ENCODE peak calls at places on chromosomes 7 and 10, in four cellular contexts. O is GM12878, K is neural progenitor cell, B is hepatocyte. V is an unnamed sample.

GRCh38 chr7:142809671-142810070 is 38.9 kb downstream of the PRSS2 start:
- DNase-seq in O (no peak), K (no peak), B (no peak), V (no peak)

GRCh38 chr7:25615603-25616002 is 387.3 kb upstream of the NPVF start:
- DNase-seq in O (no peak), K (no peak), B (no peak), V (no peak)

GRCh38 chr7:25392571-25393338 is 164.5 kb upstream of the NPVF start:
- DNase-seq in O (no peak), K (peak), B (no peak), V (no peak)

GRCh38 chr10:69334258-69335062 is 56.2 kb downstream of the HK1 start:
- DNase-seq in O (no peak), K (no peak), B (no peak), V (no peak)

GRCh38 chr10:30897547-30897946 is 134.1 kb downstream of the ZNF438 start:
- DNase-seq in O (no peak), K (no peak), B (no peak), V (no peak)

GRCh38 chr10:3785849-3786290 is 861 bp upstream of the KLF6 start:
- DNase-seq in O (no peak), K (peak), B (peak), V (peak)

GRCh38 chr10:84613336-84614021 is 285.1 kb downstream of the CCSER2 start:
- DNase-seq in O (no peak), K (peak), B (peak), V (no peak)

GRCh38 chr10:85667638-85668233 is 698.9 kb downstream of the GRID1 start:
- DNase-seq in O (no peak), K (peak), B (peak), V (no peak)

GRCh38 chr10:127997241-127997640 is 90.3 kb downstream of the PTPRE start:
- DNase-seq in O (no peak), K (no peak), B (no peak), V (no peak)

GRCh38 chr10:132606536-132607316 is 69.1 kb downstream of the INPP5A start:
- DNase-seq in O (no peak), K (no peak), B (no peak), V (peak)

GRCh38 chr7:27952393-27953290 is 212.7 kb downstream of the TAX1BP1 start:
- DNase-seq in O (no peak), K (no peak), B (no peak), V (no peak)

GRCh38 chr10:103905441-103905840 is 12.5 kb downstream of the STN1 start:
- DNase-seq in O (no peak), K (no peak), B (no peak), V (no peak)

GRCh38 chr10:67224553-67224952 is 298.7 kb downstream of the LRRTM3 start:
- DNase-seq in O (no peak), K (no peak), B (no peak), V (no peak)

GRCh38 chr7:16078076-16078952 is 343.0 kb downstream of the CRPPA start:
- DNase-seq in O (no peak), K (peak), B (peak), V (no peak)

GRCh38 chr7:2018786-2019692 is 213.7 kb downstream of the MAD1L1 start:
- DNase-seq in O (no peak), K (no peak), B (peak), V (peak)

GRCh38 chr7:5472432-5473315 is 49.0 kb upstream of the TNRC18 start:
- DNase-seq in O (no peak), K (no peak), B (no peak), V (no peak)

GRCh38 chr10:84333864-84334451 is 5.6 kb downstream of the CCSER2 start:
- DNase-seq in O (no peak), K (no peak), B (no peak), V (no peak)

GRCh38 chr10:47073967-47074366 is 162.7 kb downstream of the PTPN20 start:
- DNase-seq in O (no peak), K (no peak), B (no peak), V (no peak)

GRCh38 chr7:17374654-17375053 is 76.2 kb downstream of the AHR start:
- DNase-seq in O (no peak), K (no peak), B (no peak), V (no peak)

GRCh38 chr7:7148799-7149481 is 33.4 kb upstream of the C1GALT1 start:
- DNase-seq in O (no peak), K (no peak), B (peak), V (no peak)

GRCh38 chr10:73529089-73529832 is 33.4 kb upstream of the PPP3CB start:
- DNase-seq in O (peak), K (peak), B (peak), V (no peak)

GRCh38 chr10:111967547-111967946 is 216.0 kb downstream of the GPAM start:
- DNase-seq in O (no peak), K (no peak), B (no peak), V (no peak)

GRCh38 chr10:133104076-133104965 is 16.6 kb downstream of the ADGRA1 start:
- DNase-seq in O (no peak), K (no peak), B (no peak), V (no peak)

GRCh38 chr10:93376372-93377296 is 105.5 kb downstream of the MYOF start:
- DNase-seq in O (peak), K (peak), B (peak), V (no peak)

GRCh38 chr10:79403441-79404230 is 41.8 kb downstream of the ZCCHC24 start:
- DNase-seq in O (no peak), K (peak), B (no peak), V (no peak)

GRCh38 chr10:69612760-69613159 is 17.3 kb upstream of the FAM241B start:
- DNase-seq in O (no peak), K (no peak), B (no peak), V (peak)

GRCh38 chr10:78728176-78728575 is 340.6 kb upstream of the ZMIZ1 start:
- DNase-seq in O (no peak), K (no peak), B (no peak), V (no peak)

GRCh38 chr10:34804306-34804705 is 10.8 kb downstream of the PARD3 start:
- DNase-seq in O (no peak), K (no peak), B (no peak), V (no peak)

GRCh38 chr10:95758351-95759025 is 2.5 kb downstream of the ENTPD1 start:
- DNase-seq in O (peak), K (no peak), B (no peak), V (no peak)

GRCh38 chr7:155066417-155066950 is 3.6 kb upstream of the HTR5A start:
- DNase-seq in O (no peak), K (no peak), B (no peak), V (no peak)

GRCh38 chr10:31134303-31134928 is 102.8 kb upstream of the ZNF438 start:
- DNase-seq in O (peak), K (no peak), B (peak), V (no peak)

GRCh38 chr10:12975266-12975665 is 26.2 kb downstream of the CCDC3 start:
- DNase-seq in O (no peak), K (peak), B (peak), V (peak)

GRCh38 chr7:135748770-135749169 is at the start of gene FAM180A:
- DNase-seq in O (no peak), K (no peak), B (no peak), V (peak)

GRCh38 chr10:33290286-33291052 is 44.0 kb downstream of the NRP1 start:
- DNase-seq in O (no peak), K (peak), B (no peak), V (no peak)

GRCh38 chr7:27608776-27609495 is 53.7 kb downstream of the HIBADH start:
- DNase-seq in O (no peak), K (no peak), B (peak), V (no peak)

DNA sequence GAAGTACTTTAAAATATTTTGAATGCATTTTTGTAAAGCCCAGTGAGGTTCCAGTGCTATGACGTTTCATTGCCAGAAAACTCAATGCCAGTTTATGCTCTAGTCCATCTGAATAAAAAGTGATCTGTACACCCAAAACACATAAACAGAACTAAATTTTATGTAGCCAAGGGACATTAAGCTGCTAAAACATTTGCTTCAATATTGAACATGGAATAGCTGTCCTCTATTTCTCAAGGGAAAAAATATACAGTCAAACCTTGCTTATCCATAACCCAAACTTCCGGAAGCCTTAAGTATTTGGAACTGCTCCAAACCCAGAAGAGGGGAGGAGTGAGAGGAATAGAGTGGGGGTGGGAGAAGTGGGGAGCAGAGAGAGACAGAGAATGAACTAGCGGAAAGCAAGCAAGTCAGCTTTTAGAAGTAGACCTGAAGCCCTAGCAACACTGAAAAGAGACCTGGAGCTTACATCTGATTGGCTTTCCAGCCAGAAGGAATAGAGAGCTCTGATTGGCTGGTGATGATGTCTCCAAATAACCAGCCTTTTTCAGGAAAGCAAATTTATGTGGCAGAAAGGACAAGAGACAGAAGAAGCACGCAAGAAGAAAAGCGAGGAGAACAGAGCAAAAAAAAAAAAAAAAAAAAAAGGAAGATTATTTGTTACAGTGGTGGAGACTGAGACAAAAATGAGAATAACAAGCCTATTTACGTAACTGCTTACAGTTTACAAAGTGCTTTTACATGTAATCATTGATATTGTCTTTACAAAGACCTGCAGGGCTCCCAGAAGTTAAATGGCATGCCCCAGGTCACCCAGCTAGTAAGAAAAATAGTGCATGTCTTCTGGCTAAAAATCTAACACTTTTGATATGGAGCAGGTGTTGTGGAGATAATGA is 196.0 kb downstream of the RNLS start:
- DNase-seq in O (peak), K (peak), B (peak), V (no peak)
- H3K27ac ChIP-seq in O (peak), K (no peak), B (peak), V (peak)

DNA sequence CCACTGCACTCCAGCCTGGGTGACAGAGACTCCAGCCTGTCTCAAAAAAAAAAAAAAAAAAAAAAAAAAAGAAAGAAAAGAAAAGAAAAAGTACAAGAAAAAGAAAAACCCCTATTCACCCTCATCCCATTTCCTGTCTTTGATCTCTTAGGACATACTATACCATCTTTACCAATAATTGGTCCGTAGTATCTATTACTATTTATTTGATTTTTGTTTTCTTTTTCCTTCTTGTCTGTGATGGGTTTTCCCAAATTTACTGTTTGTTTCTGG is 41.6 kb downstream of the PDIA4 start:
- DNase-seq in O (no peak), K (no peak), B (no peak), V (no peak)
- H3K4me3 ChIP-seq in O (no peak), K (peak), B (peak), V (peak)

GRCh38 chr10:99433378-99434020 is 3.1 kb upstream of the GOT1 start:
- DNase-seq in O (no peak), K (no peak), B (no peak), V (no peak)
- TF ChIP-seq CTCF in O (peak), K (peak), B (peak), V (no peak)

GRCh38 chr10:119337796-119338432 is 130.5 kb downstream of the GRK5 start:
- DNase-seq in O (no peak), K (no peak), B (no peak), V (no peak)
- H3K27ac ChIP-seq in O (no peak), K (no peak), B (no peak), V (no peak)

GRCh38 chr10:100747061-100747825 is 1.9 kb downstream of the PAX2 start:
- DNase-seq in O (no peak), K (peak), B (no peak), V (no peak)
- H3K4me3 ChIP-seq in O (no peak), K (peak), B (no peak), V (peak)

DNA sequence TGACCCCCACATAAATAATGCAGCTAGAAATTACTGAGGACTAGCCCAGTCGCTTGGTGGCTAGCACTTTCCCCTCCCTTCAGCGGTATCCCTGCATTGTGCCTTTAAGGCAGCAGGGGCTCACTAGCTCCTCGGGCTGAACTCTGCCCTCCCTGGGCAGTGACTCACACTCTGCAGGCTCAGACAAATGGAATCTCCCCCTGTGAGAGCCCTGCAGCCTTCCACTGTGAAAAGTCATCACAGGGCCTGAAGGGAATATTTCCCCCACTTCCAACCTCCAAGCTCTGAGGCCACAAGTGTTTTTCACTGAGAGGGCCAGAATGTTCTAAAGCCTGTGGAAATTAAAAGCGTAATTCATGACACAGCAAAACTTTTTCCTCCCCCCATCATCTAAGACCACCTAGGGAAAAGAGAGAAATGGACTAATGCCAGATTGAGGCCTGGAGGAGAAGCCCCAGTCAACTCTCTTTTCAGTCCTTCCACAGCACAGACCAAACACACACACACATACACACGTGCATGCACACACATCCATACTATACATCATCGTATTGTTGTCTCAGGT is 93.6 kb upstream of the COL1A2 start:
- DNase-seq in O (no peak), K (peak), B (peak), V (peak)
- TF ChIP-seq CTCF in O (no peak), K (no peak), B (no peak), V (no peak)

GRCh38 chr10:124745678-124746077 is 1.5 kb upstream of the FAM53B start:
- DNase-seq in O (no peak), K (peak), B (peak), V (no peak)

GRCh38 chr10:124747745-124748144 is 3.6 kb upstream of the FAM53B start:
- DNase-seq in O (no peak), K (no peak), B (no peak), V (no peak)

GRCh38 chr10:124746992-124747391 is 2.8 kb upstream of the FAM53B start:
- DNase-seq in O (no peak), K (no peak), B (peak), V (no peak)

GRCh38 chr10:124748953-124749645 is 4.9 kb upstream of the FAM53B start:
- DNase-seq in O (no peak), K (no peak), B (no peak), V (no peak)

GRCh38 chr10:124748206-124748605 is 4.0 kb upstream of the FAM53B start:
- DNase-seq in O (no peak), K (peak), B (peak), V (no peak)
- H3K27ac ChIP-seq in O (no peak), K (no peak), B (no peak), V (no peak)

GRCh38 chr7:4136501-4137110 is 545.5 kb upstream of the FOXK1 start:
- DNase-seq in O (no peak), K (no peak), B (no peak), V (no peak)
- H3K4me3 ChIP-seq in O (no peak), K (no peak), B (no peak), V (no peak)

DNA sequence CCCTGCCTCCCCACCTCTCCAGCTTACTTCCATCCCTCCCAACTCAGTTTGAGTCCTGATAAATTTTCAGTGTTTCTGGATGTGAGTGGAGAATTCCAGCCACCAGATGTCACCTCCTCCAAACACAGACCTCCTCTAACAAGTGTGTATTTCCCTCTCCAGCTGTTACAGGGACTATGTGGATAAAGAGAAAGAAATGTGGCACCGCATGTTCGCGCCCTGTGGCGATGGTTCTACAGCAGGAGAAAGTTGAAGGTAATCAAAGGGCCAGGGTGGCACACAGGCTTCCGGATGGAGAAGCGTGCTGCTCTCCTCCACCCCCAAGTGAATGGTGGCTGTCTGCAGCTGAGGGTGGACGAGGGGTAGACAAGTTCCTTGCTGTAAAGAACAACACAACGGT is 14.7 kb downstream of the FKBP6 start:
- DNase-seq in O (no peak), K (peak), B (peak), V (no peak)
- TF ChIP-seq CTCF in O (no peak), K (peak), B (peak), V (peak)